ENCODE peak calls at places on chromosomes 11 and 22, in nine cellular contexts. N is tibial nerve; C is CD4-positive, CD25-positive, alpha-beta regulatory T cell; D is BJ; M is CD8-positive, alpha-beta memory T cell; Y is cardiac muscle cell; I is SK-N-SH; X is right lobe of liver; L is neural progenitor cell. W is an unnamed sample. For H3K27me3, the result is how much of the 10 kb centered on the place peaks cover.

GRCh38 chr11:109267293-109268095 is 154.5 kb upstream of the C11orf87 start:
- DNase-seq in I (no peak), D (no peak), M (no peak), L (no peak), Y (peak), C (no peak), X (no peak), N (no peak), W (no peak)

GRCh38 chr22:49922926-49923325 is 4.5 kb downstream of the CRELD2 start:
- DNase-seq in L (no peak), M (no peak), D (no peak), C (no peak), X (no peak), N (no peak), I (no peak), Y (no peak), W (no peak)

GRCh38 chr11:3003396-3004231 is 11.5 kb upstream of the NAP1L4 start:
- DNase-seq in Y (no peak), I (no peak), L (no peak), X (no peak), N (no peak), D (no peak), M (no peak), C (no peak), W (no peak)

GRCh38 chr11:94767701-94768601 is at the start of gene AMOTL1:
- DNase-seq in M (no peak), C (no peak), X (peak), D (no peak), Y (peak), I (peak), L (peak), N (peak), W (no peak)

GRCh38 chr22:19891350-19892248 is 36.9 kb upstream of the GNB1L start:
- DNase-seq in D (no peak), L (peak), M (peak), I (peak), Y (peak), X (no peak), N (no peak), C (peak), W (no peak)

GRCh38 chr11:6548121-6548520 is 51.0 kb downstream of the DNHD1 start:
- DNase-seq in X (no peak), D (no peak), I (no peak), C (no peak), L (no peak), N (no peak), M (no peak), Y (no peak), W (no peak)

GRCh38 chr11:86205415-86206268 is 38.9 kb upstream of the EED start:
- DNase-seq in N (peak), D (no peak), X (no peak), Y (no peak), M (no peak), C (no peak), I (no peak), L (no peak), W (no peak)

GRCh38 chr11:125062931-125063428 is at the start of gene SLC37A2:
- DNase-seq in Y (peak), L (peak), X (peak), I (peak), C (no peak), M (peak), D (peak), N (peak), W (no peak)

GRCh38 chr11:1181858-1182535 is 24.2 kb downstream of the MUC5AC start:
- DNase-seq in D (no peak), X (no peak), Y (no peak), C (no peak), M (peak), L (no peak), N (no peak), I (no peak), W (no peak)

GRCh38 chr11:95360382-95360781 is 129.4 kb upstream of the SESN3 start:
- DNase-seq in X (no peak), Y (peak), L (no peak), N (no peak), M (no peak), I (no peak), C (no peak), D (no peak), W (no peak)

GRCh38 chr11:114293201-114293711 is 2.9 kb upstream of the NNMT start:
- DNase-seq in I (no peak), C (no peak), L (no peak), D (no peak), M (no peak), N (no peak), X (no peak), Y (no peak), W (no peak)

GRCh38 chr11:1567052-1567720 is 4.9 kb downstream of the DUSP8 start:
- DNase-seq in L (no peak), Y (no peak), X (no peak), I (no peak), D (no peak), N (no peak), C (no peak), M (no peak), W (no peak)

GRCh38 chr11:13215157-13215556 is 62.4 kb upstream of the BMAL1 start:
- DNase-seq in I (no peak), C (no peak), L (no peak), M (no peak), N (no peak), X (no peak), Y (no peak), D (no peak), W (no peak)

GRCh38 chr11:124612045-124612444 is 817 bp downstream of the PANX3 start:
- DNase-seq in Y (no peak), D (no peak), C (no peak), X (no peak), M (peak), I (no peak), L (no peak), N (no peak), W (no peak)

GRCh38 chr11:116687458-116688201 is 85.2 kb downstream of the BUD13 start:
- DNase-seq in Y (no peak), D (no peak), C (no peak), I (peak), X (no peak), M (no peak), N (no peak), L (peak), W (peak)

GRCh38 chr11:61021661-61022212 is 50.3 kb downstream of the CD6 start:
- DNase-seq in M (peak), Y (no peak), D (no peak), N (no peak), L (peak), C (peak), X (no peak), I (no peak), W (no peak)

GRCh38 chr11:15212876-15213275 is 98.2 kb downstream of the INSC start:
- DNase-seq in N (no peak), L (no peak), Y (peak), C (no peak), M (no peak), X (no peak), I (no peak), D (no peak), W (no peak)

GRCh38 chr11:72799441-72799840 is 5.6 kb upstream of the STARD10 start:
- DNase-seq in Y (no peak), L (no peak), C (no peak), I (no peak), D (no peak), N (no peak), X (no peak), M (no peak), W (no peak)

GRCh38 chr22:23385301-23386244 is 194.5 kb downstream of the IGLL1 start:
- DNase-seq in N (peak), D (no peak), Y (peak), C (peak), M (peak), I (peak), L (peak), X (peak), W (no peak)

GRCh38 chr11:63769044-63769718 is 606 bp upstream of the ZFTA start:
- DNase-seq in D (no peak), I (peak), M (peak), N (no peak), L (peak), Y (peak), C (peak), X (peak), W (no peak)

GRCh38 chr11:12581923-12582322 is 92.3 kb upstream of the TEAD1 start:
- DNase-seq in X (no peak), N (no peak), I (no peak), Y (peak), M (no peak), C (no peak), D (peak), L (no peak), W (no peak)

GRCh38 chr11:28342704-28343103 is 234.5 kb downstream of the METTL15 start:
- DNase-seq in Y (peak), M (no peak), C (no peak), D (no peak), N (no peak), X (no peak), I (no peak), L (no peak), W (no peak)

GRCh38 chr22:32562396-32562795 is 87.8 kb downstream of the FBXO7 start:
- DNase-seq in M (no peak), L (no peak), N (no peak), I (no peak), Y (no peak), X (no peak), C (no peak), D (no peak), W (no peak)

GRCh38 chr11:111523343-111523742 is 8.8 kb downstream of the HOATZ start:
- DNase-seq in D (no peak), C (no peak), M (no peak), X (no peak), N (no peak), I (no peak), Y (no peak), L (no peak), W (no peak)

GRCh38 chr11:3220101-3220500 is 1.5 kb upstream of the MRGPRG start:
- DNase-seq in N (no peak), D (no peak), I (peak), X (no peak), M (no peak), L (no peak), C (no peak), Y (no peak), W (no peak)

GRCh38 chr11:66438009-66438503 is 592 bp downstream of the MRPL11 start:
- DNase-seq in D (no peak), X (no peak), N (no peak), I (no peak), Y (no peak), L (peak), C (no peak), M (no peak), W (no peak)

GRCh38 chr11:128061321-128061871 is 526.0 kb downstream of the ETS1 start:
- DNase-seq in Y (no peak), D (no peak), I (no peak), L (no peak), X (no peak), C (no peak), N (no peak), M (no peak), W (no peak)

GRCh38 chr11:2473361-2474058 is 28.7 kb downstream of the KCNQ1 start:
- DNase-seq in Y (no peak), X (no peak), C (no peak), N (no peak), L (no peak), I (no peak), D (no peak), M (no peak), W (peak)

DNA sequence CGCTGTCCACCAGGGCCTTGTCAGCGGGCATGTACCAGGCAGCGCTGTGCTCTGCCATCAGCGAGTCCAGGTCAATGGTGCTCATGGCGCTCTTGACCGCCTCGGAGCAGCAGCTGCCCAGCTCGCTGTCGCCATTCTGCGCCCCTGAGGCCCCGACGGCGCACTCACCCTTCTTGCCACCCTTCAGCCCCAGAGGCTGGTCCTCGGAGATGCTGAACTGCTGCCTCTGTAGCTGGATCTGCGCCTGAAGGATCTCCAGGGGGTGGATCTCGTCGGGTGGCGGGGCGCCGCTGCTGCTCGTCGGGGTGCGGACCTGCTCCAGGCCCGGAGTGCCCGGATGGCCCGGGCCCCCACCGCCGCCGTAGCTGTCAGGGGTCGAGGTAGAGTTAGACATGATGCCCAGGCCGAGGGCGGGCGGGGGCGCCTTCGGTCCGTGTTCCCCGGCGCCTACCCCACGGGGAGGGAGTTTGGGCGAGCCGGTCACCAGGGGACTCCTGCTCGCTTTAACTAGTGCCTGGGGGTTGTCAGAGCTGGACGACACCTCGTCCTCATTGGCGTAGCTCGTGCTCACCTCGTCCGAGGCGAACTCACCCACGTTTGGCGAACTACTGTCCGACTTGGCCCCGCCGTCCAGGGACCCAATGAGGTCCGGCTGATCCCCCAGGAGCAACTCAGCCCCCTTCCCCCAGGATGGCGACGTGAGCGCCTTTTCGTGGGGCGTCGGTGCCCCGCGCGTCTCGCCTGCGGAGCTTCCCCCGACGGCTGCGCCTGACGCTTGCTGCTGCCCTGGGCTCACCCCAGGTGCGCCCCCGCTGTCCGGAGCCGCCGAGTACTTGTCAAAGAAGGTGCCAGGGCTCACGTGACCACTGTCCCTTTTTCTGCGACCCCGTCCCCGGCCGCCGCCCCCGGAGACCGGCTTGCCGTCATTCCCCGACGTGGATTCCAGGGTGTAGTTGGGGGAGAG is 4.4 kb downstream of the MN1 start:
- DNase-seq in X (no peak), C (no peak), I (no peak), N (no peak), D (no peak), Y (no peak), M (no peak), L (no peak), W (no peak)
- H3K27me3 ChIP-seq in X (under half), C (under half), I (under half), N (under half), D (under half), Y (under half), M (under half), L (half or more), W (under half)

DNA sequence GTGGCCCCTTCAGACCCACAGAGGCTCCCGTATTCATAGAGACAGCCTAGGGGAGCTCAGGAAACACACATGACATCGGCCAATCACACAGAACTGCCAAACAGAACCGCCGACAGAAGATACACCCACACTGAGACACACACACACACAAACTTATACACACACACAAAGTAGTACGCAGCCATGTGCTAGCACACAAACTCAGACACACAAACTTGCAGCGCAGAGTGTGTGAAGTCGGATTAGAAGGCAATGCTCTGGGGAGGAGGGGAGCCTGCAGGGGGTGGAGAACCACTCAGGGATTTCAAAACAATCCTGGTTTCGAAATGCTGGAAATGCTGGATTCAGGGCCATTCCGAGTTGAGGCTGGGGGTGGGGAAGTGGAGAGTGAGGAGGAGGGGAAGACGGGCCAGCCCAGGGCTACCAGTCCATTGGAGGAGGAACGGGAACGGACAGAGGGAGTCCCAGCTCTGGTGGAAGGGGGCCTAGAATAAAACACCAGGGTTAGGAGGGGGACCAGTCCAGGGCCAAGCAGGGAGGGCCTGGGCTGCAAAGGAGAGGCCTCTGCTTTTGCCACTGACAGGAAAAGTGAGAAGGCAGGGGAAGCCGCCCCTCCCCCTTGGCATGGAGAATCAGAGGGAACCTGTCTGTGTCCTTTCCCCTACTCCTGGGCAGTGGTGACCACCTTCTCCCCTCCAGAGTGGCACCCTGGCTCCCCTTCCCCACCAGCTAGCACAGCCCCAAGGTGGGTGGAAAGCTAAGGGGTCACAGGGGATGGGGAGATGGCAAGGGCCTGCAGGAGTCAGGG is 4.4 kb downstream of the BCL9L start:
- DNase-seq in M (peak), I (peak), L (peak), D (no peak), C (no peak), Y (peak), X (peak), N (peak), W (no peak)
- H3K4me3 ChIP-seq in M (peak), I (peak), L (peak), D (peak), C (peak), Y (peak), X (peak), N (peak), W (peak)

DNA sequence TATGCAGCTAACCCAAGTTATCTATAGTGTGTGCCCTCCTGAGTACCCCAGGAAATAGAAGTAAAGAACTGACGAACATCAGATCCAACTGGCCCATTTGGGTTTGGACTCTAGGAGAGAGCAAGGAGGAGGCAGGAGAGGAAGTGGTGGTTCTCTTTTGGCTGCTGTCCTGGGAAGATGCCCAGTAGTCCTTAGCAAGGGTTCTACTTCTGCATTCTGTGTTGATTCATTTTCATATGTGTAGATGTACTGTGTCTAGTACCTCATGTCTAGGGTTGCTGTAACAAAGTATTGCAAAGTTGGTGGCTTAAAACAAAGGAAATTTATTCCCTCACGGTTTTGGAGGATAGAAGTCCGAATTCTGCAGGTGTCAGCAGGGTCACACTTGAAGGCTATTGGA is 6.6 kb upstream of the MMP27 start:
- DNase-seq in X (no peak), Y (no peak), I (no peak), D (no peak), M (no peak), C (no peak), L (no peak), N (no peak), W (no peak)
- H3K27me3 ChIP-seq in X (under half), Y (under half), I (under half), D (under half), M (under half), C (under half), L (under half), N (under half), W (under half)

DNA sequence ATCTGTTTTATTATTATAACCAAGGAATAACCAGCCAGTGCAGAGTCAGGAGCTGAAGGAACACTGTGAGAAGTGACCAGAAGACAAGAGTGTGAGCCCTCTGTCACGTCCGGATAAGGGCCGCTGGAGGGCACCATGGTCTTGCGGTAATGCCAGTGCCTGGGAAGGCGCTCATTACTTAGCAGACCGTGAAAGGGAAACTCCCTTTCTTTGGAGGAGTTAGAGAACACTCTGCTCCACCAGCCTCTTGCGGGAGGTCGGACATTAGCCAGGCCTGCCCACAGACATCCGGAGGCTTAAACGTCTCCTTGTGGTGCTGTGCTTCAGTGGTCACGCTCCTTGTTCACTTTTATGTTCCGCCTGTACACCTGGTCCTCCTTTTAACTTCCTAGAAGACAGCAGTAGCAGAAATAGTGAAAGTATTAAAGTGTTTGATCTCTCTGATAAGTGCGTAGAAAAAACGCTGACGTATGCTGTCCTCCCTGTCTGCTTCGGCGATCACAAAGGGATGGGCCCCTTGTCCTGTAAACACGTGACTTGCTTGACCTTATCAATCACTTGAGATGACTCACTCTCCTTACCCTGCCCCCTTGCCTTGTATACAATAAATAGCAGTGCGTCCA is 120.6 kb upstream of the LMO1 start:
- DNase-seq in D (peak), Y (peak), X (no peak), L (peak), N (no peak), M (no peak), I (no peak), C (no peak), W (no peak)
- H3K4me3 ChIP-seq in D (no peak), Y (no peak), X (no peak), L (no peak), N (no peak), M (no peak), I (no peak), C (no peak), W (no peak)

DNA sequence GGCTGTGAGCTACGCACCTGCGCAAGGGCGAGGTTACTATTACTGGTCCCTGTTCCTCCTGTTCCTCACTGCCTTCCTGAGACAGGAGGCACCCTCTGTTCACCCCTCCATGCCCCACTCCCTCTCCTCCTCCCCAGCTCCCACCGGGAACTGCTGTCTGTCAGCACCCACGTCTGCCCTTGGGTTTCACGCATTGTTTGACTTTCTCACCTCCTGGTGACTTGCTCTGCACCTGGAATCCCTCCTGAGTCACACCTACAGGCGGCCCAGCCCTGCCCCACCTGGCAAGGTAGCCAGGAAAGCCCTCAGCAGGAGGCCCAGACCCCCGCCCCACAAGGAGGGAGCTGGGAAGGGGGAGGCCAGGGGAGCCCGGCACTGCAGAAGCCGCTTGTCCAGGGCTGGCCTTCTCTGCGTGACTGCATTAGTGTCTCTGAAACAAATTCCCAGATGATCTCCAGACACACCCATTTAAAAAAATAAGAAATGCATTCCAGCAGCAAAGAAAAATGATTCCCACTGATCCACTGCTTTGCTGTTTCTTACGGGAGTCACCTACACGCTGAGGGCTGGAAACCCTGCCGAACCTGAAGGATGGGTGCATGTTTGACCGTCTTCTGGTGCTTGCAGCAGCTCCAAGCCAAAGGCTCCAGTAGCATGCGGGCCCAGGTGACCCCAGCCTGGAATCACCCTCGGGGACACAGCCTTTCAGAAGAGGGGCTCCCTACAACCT is 86.3 kb downstream of the CELSR1 start:
- DNase-seq in C (no peak), X (no peak), L (no peak), Y (no peak), I (no peak), N (no peak), M (no peak), D (no peak), W (no peak)
- H3K27me3 ChIP-seq in C (under half), X (under half), L (under half), Y (under half), I (under half), N (under half), M (under half), D (under half), W (under half)

GRCh38 chr11:22433066-22433450 is 94.9 kb downstream of the SLC17A6 start:
- DNase-seq in Y (no peak), M (no peak), C (no peak), L (no peak), N (no peak), I (no peak), D (no peak), X (no peak), W (no peak)
- H3K4me3 ChIP-seq in Y (no peak), M (no peak), C (no peak), L (no peak), N (peak), I (no peak), D (no peak), X (no peak), W (peak)

GRCh38 chr22:37069719-37070118 is 18.2 kb downstream of the KCTD17 start:
- DNase-seq in N (no peak), M (no peak), L (no peak), Y (no peak), I (no peak), C (no peak), D (no peak), X (no peak), W (no peak)
- H3K27me3 ChIP-seq in N (under half), M (under half), L (half or more), Y (half or more), I (under half), C (under half), D (under half), X (under half), W (under half)

W was measured in vagina.